ENCODE peak calls at places on chromosomes 13 and 19, in nine cellular contexts. X is breast epithelium; Q is colonic mucosa; I is AG04450; E is spleen; V is CD8-positive, alpha-beta T cell; M is choroid plexus epithelial cell; N is AG09319; B is fibroblast of pulmonary artery. C is an unnamed sample.

GRCh38 chr19:42271861-42272534 is 2.9 kb downstream of the CIC start:
- DNase-seq in Q (no peak), M (no peak), B (no peak), I (no peak), N (no peak), X (no peak), V (no peak), E (peak; percentile 83), C (no peak)

GRCh38 chr19:3668331-3669133 is 31.7 kb downstream of the PIP5K1C start:
- DNase-seq in N (no peak), X (peak; percentile 38), Q (no peak), B (peak; percentile 40), I (no peak), V (no peak), M (peak; percentile 50), E (no peak), C (no peak)

GRCh38 chr19:30374791-30375650 is 2.8 kb downstream of the ZNF536 start:
- DNase-seq in X (no peak), Q (no peak), E (no peak), V (no peak), I (no peak), M (no peak), B (no peak), N (no peak), C (no peak)

GRCh38 chr19:15379996-15380647 is 535 bp upstream of the AKAP8 start:
- DNase-seq in M (peak; percentile 42), E (no peak), X (peak; percentile 70), B (peak; percentile 51), V (no peak), Q (peak; percentile 69), N (no peak), I (no peak), C (peak; percentile 93)

GRCh38 chr19:18204394-18205179 is 745 bp upstream of the RAB3A start:
- DNase-seq in V (no peak), X (no peak), E (peak; percentile 85), N (no peak), M (no peak), B (no peak), Q (peak; percentile 75), I (no peak), C (no peak)

GRCh38 chr13:96904232-96904631 is 90.0 kb downstream of the OXGR1 start:
- DNase-seq in I (no peak), Q (no peak), E (no peak), B (no peak), M (no peak), V (no peak), N (no peak), X (no peak), C (no peak)

GRCh38 chr19:35714601-35715354 is 3.0 kb upstream of the KMT2B start:
- DNase-seq in E (no peak), Q (no peak), N (no peak), M (no peak), I (no peak), V (no peak), X (no peak), B (no peak), C (no peak)

GRCh38 chr19:5253403-5254110 is 87.1 kb downstream of the PTPRS start:
- DNase-seq in N (no peak), X (no peak), E (no peak), B (no peak), V (no peak), M (no peak), Q (no peak), I (no peak), C (no peak)

GRCh38 chr19:39301021-39301420 is 4.8 kb downstream of the IFNL1 start:
- DNase-seq in M (no peak), I (no peak), Q (no peak), X (no peak), N (no peak), B (no peak), E (peak; percentile 12), V (no peak), C (peak; percentile 29)

GRCh38 chr13:49046534-49046933 is 70.8 kb downstream of the FNDC3A start:
- DNase-seq in I (no peak), E (no peak), N (no peak), V (no peak), Q (no peak), X (no peak), M (peak; percentile 31), B (no peak), C (no peak)

GRCh38 chr19:40174087-40174486 is 17.1 kb upstream of the MAP3K10 start:
- DNase-seq in V (no peak), M (no peak), E (no peak), X (no peak), Q (no peak), B (peak; percentile 9), N (no peak), I (no peak), C (no peak)

GRCh38 chr13:47930649-47931165 is 70.4 kb downstream of the SUCLA2 start:
- DNase-seq in X (no peak), M (no peak), I (no peak), Q (no peak), V (no peak), N (no peak), B (no peak), E (no peak), C (no peak)

GRCh38 chr13:36297600-36298338 is at the start of gene CCDC169:
- DNase-seq in X (peak; percentile 64), B (peak; percentile 58), Q (peak; percentile 68), I (peak; percentile 10), E (peak; percentile 90), M (peak; percentile 52), V (peak; percentile 27), N (no peak), C (peak; percentile 94)

GRCh38 chr13:30257433-30258099 is 49.8 kb downstream of the KATNAL1 start:
- DNase-seq in M (peak; percentile 56), N (no peak), Q (no peak), V (no peak), X (no peak), I (no peak), B (no peak), E (no peak), C (no peak)

GRCh38 chr13:79637086-79637763 is 156.3 kb downstream of the NDFIP2 start:
- DNase-seq in N (no peak), Q (no peak), X (no peak), M (peak; percentile 50), V (no peak), E (no peak), I (no peak), B (peak; percentile 67), C (no peak)

GRCh38 chr13:73244486-73244885 is 185.7 kb downstream of the KLF5 start:
- DNase-seq in V (no peak), I (no peak), X (no peak), N (no peak), M (no peak), B (no peak), E (no peak), Q (no peak), C (no peak)

GRCh38 chr13:97241761-97242160 is 19.6 kb downstream of the MBNL2 start:
- DNase-seq in N (no peak), X (no peak), I (no peak), Q (no peak), B (no peak), M (no peak), E (no peak), V (no peak), C (no peak)

GRCh38 chr13:68066879-68067513 is 836.9 kb upstream of the PCDH9 start:
- DNase-seq in Q (no peak), X (no peak), E (no peak), I (no peak), N (no peak), B (no peak), M (no peak), V (no peak), C (no peak)

DNA sequence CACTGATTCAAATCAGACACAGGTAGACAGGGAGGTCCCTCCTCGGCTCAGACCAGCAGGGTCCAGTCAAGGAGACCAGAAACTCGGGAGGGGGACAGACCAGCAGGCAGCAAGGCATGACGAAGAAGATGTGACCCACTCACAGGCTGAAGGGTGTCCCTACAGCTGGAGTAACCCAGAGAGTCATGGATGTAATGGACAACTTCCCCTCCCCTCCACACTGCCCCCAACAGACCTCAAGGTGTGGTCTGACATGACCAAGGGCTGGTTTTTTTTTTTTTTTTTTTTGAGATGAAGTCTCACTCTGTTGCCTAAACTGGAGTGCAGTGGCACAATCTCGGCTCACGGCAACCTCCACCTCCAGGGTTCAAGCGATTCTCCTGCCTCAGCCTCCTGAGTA is 34.1 kb downstream of the PBX4 start:
- DNase-seq in I (no peak), M (no peak), B (no peak), N (no peak), Q (no peak), X (no peak), V (no peak), E (no peak), C (no peak)
- TF ChIP-seq CTCF in I (no peak), M (no peak), B (no peak), N (no peak), Q (no peak), X (no peak), V (no peak), E (no peak), C (no peak)

GRCh38 chr19:11014403-11014911 is 53.6 kb downstream of the SMARCA4 start:
- DNase-seq in V (no peak), X (no peak), N (no peak), I (no peak), E (no peak), M (no peak), B (no peak), Q (no peak), C (no peak)
- TF ChIP-seq CTCF in V (no peak), X (no peak), N (no peak), I (peak; percentile 12), E (no peak), M (peak; percentile 28), B (peak; percentile 2), Q (no peak), C (no peak)

DNA sequence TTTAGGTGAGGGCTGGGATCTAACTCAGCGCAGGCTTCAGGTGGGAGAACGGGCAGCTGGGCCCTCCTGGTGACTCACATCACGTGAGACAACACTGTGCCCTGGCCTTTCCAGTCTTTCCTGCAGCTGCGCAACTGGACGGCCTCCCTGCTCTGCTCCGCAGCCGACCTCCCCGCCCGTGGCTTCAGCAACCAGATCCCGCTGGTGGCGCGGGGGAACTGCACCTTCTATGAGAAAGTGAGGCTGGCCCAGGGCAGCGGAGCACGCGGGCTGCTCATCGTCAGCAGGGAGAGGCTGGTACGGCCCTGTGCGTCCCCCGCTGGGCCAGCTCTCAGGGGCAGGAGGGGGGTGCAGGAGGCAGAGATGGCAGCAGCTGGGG is 8.8 kb downstream of the SPPL2B start:
- DNase-seq in X (no peak), M (peak; percentile 74), V (no peak), E (no peak), I (no peak), Q (no peak), B (peak; percentile 69), N (no peak), C (peak; percentile 90)
- TF ChIP-seq CTCF in X (peak; percentile 10), M (peak; percentile 46), V (no peak), E (no peak), I (no peak), Q (no peak), B (peak; percentile 29), N (no peak), C (peak; percentile 55)

DNA sequence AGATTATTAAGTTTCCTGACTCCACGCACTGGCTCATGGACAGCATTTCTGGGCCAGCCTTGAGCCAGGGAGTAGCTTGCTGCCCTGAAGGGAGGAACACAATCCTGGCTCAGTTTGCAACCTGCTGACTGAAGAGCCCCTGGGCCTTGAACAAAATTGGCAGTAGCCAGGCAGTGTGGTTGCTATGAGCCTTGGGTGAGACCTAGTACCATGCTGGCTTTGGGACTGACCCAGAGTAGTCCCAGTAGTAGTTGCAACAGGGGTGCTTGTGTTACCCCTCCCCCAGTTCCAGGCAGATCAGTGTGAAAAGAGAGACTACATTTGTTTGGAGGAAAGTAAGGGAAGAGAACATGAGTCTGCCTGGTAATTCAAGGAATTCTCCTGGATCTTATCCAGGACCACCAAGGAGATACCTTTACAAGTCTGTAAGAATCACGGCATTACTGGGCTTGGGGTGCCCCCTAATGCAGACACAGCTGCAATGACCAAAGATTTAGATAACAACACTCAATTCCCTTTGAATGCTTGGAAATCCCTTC is 22.0 kb downstream of the ITGBL1 start:
- DNase-seq in N (peak; percentile 61), Q (no peak), I (peak; percentile 90), V (no peak), E (no peak), B (peak; percentile 84), X (peak; percentile 55), M (peak; percentile 92), C (no peak)
- TF ChIP-seq CTCF in N (peak; percentile 46), Q (no peak), I (peak; percentile 78), V (no peak), E (no peak), B (peak; percentile 54), X (no peak), M (peak; percentile 77), C (peak; percentile 80)

C was measured in chondrocyte.